ENCODE peak calls at places on chromosome 7, in eight cellular contexts. Y, Q, N, C, H, A, G and T are unnamed samples.
A peak's percentile ranks its signal among the peaks of the same experiment; 100 is the strongest.

GRCh38 chr7:128071801-128072200 is 40.6 kb upstream of the LRRC4 start:
- DNase-seq in Y (no peak), Q (no peak), N (no peak), C (no peak), H (no peak), A (no peak), G (no peak), T (no peak)

GRCh38 chr7:27487509-27487908 is 175.2 kb downstream of the HIBADH start:
- DNase-seq in Y (no peak), Q (peak; percentile 54), N (no peak), C (no peak), H (no peak), A (no peak), G (peak; percentile 52), T (no peak)

GRCh38 chr7:122884186-122884585 is 2.1 kb downstream of the CADPS2 start:
- DNase-seq in Y (no peak), Q (no peak), N (no peak), C (no peak), H (no peak), A (no peak), G (no peak), T (no peak)

GRCh38 chr7:159049266-159050025 is 95.2 kb downstream of the VIPR2 start:
- DNase-seq in Y (no peak), Q (peak; percentile 43), N (no peak), C (no peak), H (no peak), A (no peak), G (peak; percentile 26), T (no peak)

GRCh38 chr7:214410-215212 is 22.2 kb downstream of the FAM20C start:
- DNase-seq in Y (peak; percentile 37), Q (no peak), N (no peak), C (no peak), H (no peak), A (no peak), G (no peak), T (no peak)

GRCh38 chr7:128035712-128036111 is 4.5 kb upstream of the LRRC4 start:
- DNase-seq in Y (no peak), Q (no peak), N (peak; percentile 72), C (peak; percentile 25), H (no peak), A (no peak), G (no peak), T (no peak)

GRCh38 chr7:24706211-24707165 is 50.8 kb downstream of the GSDME start:
- DNase-seq in Y (no peak), Q (peak; percentile 63), N (no peak), C (no peak), H (no peak), A (no peak), G (no peak), T (no peak)

GRCh38 chr7:67019562-67020390 is 23.1 kb downstream of the TYW1 start:
- DNase-seq in Y (no peak), Q (no peak), N (no peak), C (no peak), H (no peak), A (no peak), G (no peak), T (no peak)

GRCh38 chr7:55133630-55134392 is 115.0 kb downstream of the EGFR start:
- DNase-seq in Y (peak; percentile 97), Q (no peak), N (no peak), C (peak; percentile 93), H (no peak), A (no peak), G (peak; percentile 65), T (no peak)

GRCh38 chr7:73960548-73960947 is 67.4 kb upstream of the ELN start:
- DNase-seq in Y (no peak), Q (no peak), N (no peak), C (no peak), H (no peak), A (no peak), G (no peak), T (no peak)

GRCh38 chr7:12866237-12866636 is 178.8 kb downstream of the ARL4A start:
- DNase-seq in Y (no peak), Q (no peak), N (no peak), C (peak; percentile 54), H (no peak), A (no peak), G (no peak), T (no peak)

GRCh38 chr7:137923380-137923779 is 76.6 kb upstream of the DGKI start:
- DNase-seq in Y (peak; percentile 38), Q (no peak), N (no peak), C (no peak), H (no peak), A (no peak), G (no peak), T (no peak)

GRCh38 chr7:50584793-50585399 is 19.7 kb upstream of the DDC start:
- DNase-seq in Y (no peak), Q (no peak), N (no peak), C (no peak), H (peak; percentile 71), A (no peak), G (no peak), T (no peak)

DNA sequence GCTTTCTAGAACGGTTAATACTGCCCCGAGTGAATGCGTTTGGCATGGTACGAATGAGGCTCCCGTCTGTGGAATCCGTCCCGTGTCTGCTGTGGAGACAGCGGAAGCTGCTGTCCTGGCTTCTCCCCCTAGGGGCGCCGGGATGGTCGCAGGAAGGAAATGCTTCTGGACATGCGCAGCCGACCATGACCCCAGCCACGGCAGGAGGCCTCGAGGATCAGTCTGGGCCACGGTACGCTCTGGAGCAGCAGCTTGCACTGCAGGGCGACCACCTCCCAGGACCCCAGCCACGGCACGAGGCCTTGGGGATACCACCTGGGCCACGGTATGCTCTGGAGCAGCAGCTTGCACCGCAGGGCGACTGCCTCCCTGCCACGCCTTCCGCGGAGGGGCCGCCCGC is 107.9 kb downstream of the CYTH3 start:
- DNase-seq in Y (no peak), Q (no peak), N (peak; percentile 71), C (no peak), H (no peak), A (no peak), G (peak; percentile 47), T (no peak)
- TF ChIP-seq CTCF in Y (peak; percentile 34), Q (no peak), N (peak; percentile 50), C (no peak), H (no peak), A (no peak), G (no peak), T (no peak)

GRCh38 chr7:139523199-139523941 is at the start of gene CLEC2L:
- DNase-seq in Y (no peak), Q (no peak), N (peak; percentile 56), C (no peak), H (no peak), A (no peak), G (no peak), T (no peak)
- H3K4me3 ChIP-seq in Y (no peak within 1 kb of the TSS), Q (no peak within 1 kb of the TSS), N (peak within 1 kb of the TSS; percentile 72), C (no peak within 1 kb of the TSS), H (no peak within 1 kb of the TSS), A (no peak within 1 kb of the TSS), G (no peak within 1 kb of the TSS), T (peak within 1 kb of the TSS; percentile 38)

DNA sequence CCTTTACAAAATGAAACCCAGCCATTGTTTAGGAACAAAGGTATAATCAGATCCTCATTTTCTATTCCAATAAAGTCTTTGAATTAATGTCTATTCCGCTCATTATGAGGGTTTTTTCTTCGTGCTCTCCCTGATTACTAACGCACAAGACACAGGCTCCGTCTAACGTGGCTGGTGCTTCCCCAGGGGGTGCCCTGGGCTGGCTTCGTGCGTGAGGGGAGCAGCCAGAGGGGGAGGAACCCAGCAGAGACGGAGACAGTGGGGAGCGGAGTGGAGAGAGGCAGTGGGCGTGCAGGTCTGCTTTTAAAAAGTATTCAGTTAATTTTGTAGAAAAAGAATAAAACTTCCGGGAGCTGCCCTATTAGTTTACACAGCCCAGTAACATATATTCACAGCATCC is 190.4 kb downstream of the DNAJB6 start:
- DNase-seq in Y (no peak), Q (peak; percentile 39), N (no peak), C (no peak), H (peak; percentile 4), A (no peak), G (peak; percentile 46), T (no peak)
- H3K27me3 ChIP-seq in Y (no peaks in the 10 kb centered on the region), Q (no peaks in the 10 kb centered on the region), N (no peaks in the 10 kb centered on the region), C (no peaks in the 10 kb centered on the region), H (no peaks in the 10 kb centered on the region), A (no peaks in the 10 kb centered on the region), G (no peaks in the 10 kb centered on the region), T (no peaks in the 10 kb centered on the region)

GRCh38 chr7:155567646-155568334 is 21.4 kb upstream of the CNPY1 start:
- DNase-seq in Y (no peak), Q (peak; percentile 40), N (no peak), C (no peak), H (no peak), A (no peak), G (no peak), T (no peak)

GRCh38 chr7:155570171-155570958 is 24.0 kb upstream of the CNPY1 start:
- DNase-seq in Y (no peak), Q (peak; percentile 57), N (no peak), C (no peak), H (no peak), A (no peak), G (no peak), T (no peak)

GRCh38 chr7:155569681-155570080 is 23.3 kb upstream of the CNPY1 start:
- DNase-seq in Y (no peak), Q (peak; percentile 55), N (no peak), C (no peak), H (no peak), A (no peak), G (no peak), T (no peak)

GRCh38 chr7:155568961-155569360 is 22.6 kb upstream of the CNPY1 start:
- DNase-seq in Y (no peak), Q (peak; percentile 63), N (no peak), C (no peak), H (no peak), A (no peak), G (no peak), T (no peak)

DNA sequence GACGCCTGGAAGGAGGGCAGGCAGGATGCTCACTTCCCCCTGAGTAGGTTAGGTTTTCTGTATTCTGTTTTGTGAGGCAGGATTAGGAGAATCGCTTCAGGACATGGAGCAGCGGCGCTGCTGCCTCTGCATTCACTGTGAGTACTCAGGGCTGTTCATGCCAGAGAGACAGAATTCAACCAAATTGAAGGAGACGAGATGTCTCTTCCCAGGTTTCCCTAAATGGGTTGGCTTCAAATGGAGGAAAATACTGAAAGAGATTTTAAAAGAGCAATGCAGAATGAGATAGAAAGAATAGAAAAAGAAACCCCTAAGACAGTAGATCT is 21.9 kb upstream of the CNPY1 start:
- DNase-seq in Y (no peak), Q (peak; percentile 25), N (no peak), C (no peak), H (no peak), A (no peak), G (no peak), T (no peak)
- TF ChIP-seq CTCF in Y (no peak), Q (no peak), N (no peak), C (no peak), H (no peak), A (no peak), G (no peak), T (no peak)